ENCODE peak calls at places on chromosomes 5 and 9, in eight cellular contexts. One of them, this sample, is unnamed. For H3K4me1, the result is how much of the 10 kb centered on the place peaks cover.

GRCh38 chr9:125894566-125894965 is 147.4 kb downstream of the PBX3 start:
- DNase-seq in heart left ventricle: no peak
- DNase-seq in sigmoid colon: no peak
- DNase-seq in lower lobe of right lung: no peak
- DNase-seq in left ventricle myocardium inferior: no peak
- DNase-seq in pancreas: no peak
- DNase-seq in tibial nerve: no peak
- DNase-seq in breast epithelium: no peak
- DNase-seq in this sample: no peak

GRCh38 chr5:10564838-10565784 is 1.2 kb downstream of the ANKRD33B start:
- DNase-seq in heart left ventricle: peak
- DNase-seq in sigmoid colon: no peak
- DNase-seq in lower lobe of right lung: peak
- DNase-seq in left ventricle myocardium inferior: peak
- DNase-seq in pancreas: peak
- DNase-seq in tibial nerve: no peak
- DNase-seq in breast epithelium: no peak
- DNase-seq in this sample: no peak

GRCh38 chr9:131837836-131838235 is 98.0 kb upstream of the RAPGEF1 start:
- DNase-seq in heart left ventricle: no peak
- DNase-seq in sigmoid colon: no peak
- DNase-seq in lower lobe of right lung: no peak
- DNase-seq in left ventricle myocardium inferior: no peak
- DNase-seq in pancreas: no peak
- DNase-seq in tibial nerve: no peak
- DNase-seq in breast epithelium: no peak
- DNase-seq in this sample: no peak

GRCh38 chr5:167764650-167765289 is 526.7 kb upstream of the WWC1 start:
- DNase-seq in heart left ventricle: no peak
- DNase-seq in sigmoid colon: no peak
- DNase-seq in lower lobe of right lung: no peak
- DNase-seq in left ventricle myocardium inferior: no peak
- DNase-seq in pancreas: no peak
- DNase-seq in tibial nerve: no peak
- DNase-seq in breast epithelium: no peak
- DNase-seq in this sample: no peak

GRCh38 chr9:33044677-33045282 is 19.7 kb downstream of the DNAJA1 start:
- DNase-seq in heart left ventricle: peak
- DNase-seq in sigmoid colon: no peak
- DNase-seq in lower lobe of right lung: no peak
- DNase-seq in left ventricle myocardium inferior: no peak
- DNase-seq in pancreas: no peak
- DNase-seq in tibial nerve: no peak
- DNase-seq in breast epithelium: no peak
- DNase-seq in this sample: no peak

GRCh38 chr9:91066042-91066415 is 264.4 kb downstream of the SYK start:
- DNase-seq in heart left ventricle: no peak
- DNase-seq in sigmoid colon: no peak
- DNase-seq in lower lobe of right lung: no peak
- DNase-seq in left ventricle myocardium inferior: no peak
- DNase-seq in pancreas: no peak
- DNase-seq in tibial nerve: no peak
- DNase-seq in breast epithelium: no peak
- DNase-seq in this sample: no peak

GRCh38 chr5:150628936-150629485 is 11.4 kb upstream of the SYNPO start:
- DNase-seq in heart left ventricle: no peak
- DNase-seq in sigmoid colon: no peak
- DNase-seq in lower lobe of right lung: no peak
- DNase-seq in left ventricle myocardium inferior: no peak
- DNase-seq in pancreas: peak
- DNase-seq in tibial nerve: no peak
- DNase-seq in breast epithelium: no peak
- DNase-seq in this sample: no peak

GRCh38 chr5:91077623-91078022 is 305.5 kb downstream of the ARRDC3 start:
- DNase-seq in heart left ventricle: no peak
- DNase-seq in sigmoid colon: no peak
- DNase-seq in lower lobe of right lung: no peak
- DNase-seq in left ventricle myocardium inferior: no peak
- DNase-seq in pancreas: no peak
- DNase-seq in tibial nerve: no peak
- DNase-seq in breast epithelium: no peak
- DNase-seq in this sample: no peak

GRCh38 chr5:16713386-16713928 is 96.7 kb upstream of the RETREG1 start:
- DNase-seq in heart left ventricle: no peak
- DNase-seq in sigmoid colon: no peak
- DNase-seq in lower lobe of right lung: no peak
- DNase-seq in left ventricle myocardium inferior: no peak
- DNase-seq in pancreas: no peak
- DNase-seq in tibial nerve: peak
- DNase-seq in breast epithelium: no peak
- DNase-seq in this sample: no peak

GRCh38 chr5:29930316-29930715 is 1263.2 kb upstream of the CDH6 start:
- DNase-seq in heart left ventricle: no peak
- DNase-seq in sigmoid colon: no peak
- DNase-seq in lower lobe of right lung: no peak
- DNase-seq in left ventricle myocardium inferior: no peak
- DNase-seq in pancreas: no peak
- DNase-seq in tibial nerve: no peak
- DNase-seq in breast epithelium: no peak
- DNase-seq in this sample: no peak

GRCh38 chr5:108339220-108339619 is 42.7 kb downstream of the FBXL17 start:
- DNase-seq in heart left ventricle: no peak
- DNase-seq in sigmoid colon: no peak
- DNase-seq in lower lobe of right lung: no peak
- DNase-seq in left ventricle myocardium inferior: no peak
- DNase-seq in pancreas: no peak
- DNase-seq in tibial nerve: no peak
- DNase-seq in breast epithelium: no peak
- DNase-seq in this sample: no peak

GRCh38 chr9:113598451-113598850 is 134.9 kb downstream of the RGS3 start:
- DNase-seq in heart left ventricle: no peak
- DNase-seq in sigmoid colon: no peak
- DNase-seq in lower lobe of right lung: peak
- DNase-seq in left ventricle myocardium inferior: no peak
- DNase-seq in pancreas: no peak
- DNase-seq in tibial nerve: no peak
- DNase-seq in breast epithelium: no peak
- DNase-seq in this sample: no peak

GRCh38 chr5:36389245-36389644 is 87.5 kb upstream of the RANBP3L start:
- DNase-seq in heart left ventricle: peak
- DNase-seq in sigmoid colon: peak
- DNase-seq in lower lobe of right lung: no peak
- DNase-seq in left ventricle myocardium inferior: no peak
- DNase-seq in pancreas: no peak
- DNase-seq in tibial nerve: peak
- DNase-seq in breast epithelium: no peak
- DNase-seq in this sample: no peak

GRCh38 chr5:59062986-59063683 is 480.3 kb downstream of the RAB3C start:
- DNase-seq in heart left ventricle: no peak
- DNase-seq in sigmoid colon: no peak
- DNase-seq in lower lobe of right lung: no peak
- DNase-seq in left ventricle myocardium inferior: no peak
- DNase-seq in pancreas: no peak
- DNase-seq in tibial nerve: peak
- DNase-seq in breast epithelium: no peak
- DNase-seq in this sample: no peak

GRCh38 chr9:84466580-84467285 is 126.2 kb upstream of the SLC28A3 start:
- DNase-seq in heart left ventricle: no peak
- DNase-seq in sigmoid colon: no peak
- DNase-seq in lower lobe of right lung: no peak
- DNase-seq in left ventricle myocardium inferior: no peak
- DNase-seq in pancreas: no peak
- DNase-seq in tibial nerve: no peak
- DNase-seq in breast epithelium: no peak
- DNase-seq in this sample: no peak

GRCh38 chr9:130845901-130846381 is 10.9 kb downstream of the ABL1 start:
- DNase-seq in heart left ventricle: peak
- DNase-seq in sigmoid colon: peak
- DNase-seq in lower lobe of right lung: no peak
- DNase-seq in left ventricle myocardium inferior: no peak
- DNase-seq in pancreas: no peak
- DNase-seq in tibial nerve: no peak
- DNase-seq in breast epithelium: no peak
- DNase-seq in this sample: no peak

GRCh38 chr5:66122379-66123034 is 21.6 kb upstream of the SREK1 start:
- DNase-seq in heart left ventricle: no peak
- DNase-seq in sigmoid colon: no peak
- DNase-seq in lower lobe of right lung: no peak
- DNase-seq in left ventricle myocardium inferior: no peak
- DNase-seq in pancreas: no peak
- DNase-seq in tibial nerve: no peak
- DNase-seq in breast epithelium: no peak
- DNase-seq in this sample: no peak

GRCh38 chr5:71960196-71960595 is 147.1 kb upstream of the MAP1B start:
- DNase-seq in heart left ventricle: no peak
- DNase-seq in sigmoid colon: no peak
- DNase-seq in lower lobe of right lung: no peak
- DNase-seq in left ventricle myocardium inferior: no peak
- DNase-seq in pancreas: no peak
- DNase-seq in tibial nerve: no peak
- DNase-seq in breast epithelium: no peak
- DNase-seq in this sample: no peak

GRCh38 chr5:127705120-127705892 is 2.1 kb downstream of the CCDC192 start:
- DNase-seq in heart left ventricle: no peak
- DNase-seq in sigmoid colon: no peak
- DNase-seq in lower lobe of right lung: no peak
- DNase-seq in left ventricle myocardium inferior: no peak
- DNase-seq in pancreas: no peak
- DNase-seq in tibial nerve: peak
- DNase-seq in breast epithelium: no peak
- DNase-seq in this sample: no peak

GRCh38 chr5:129021744-129022143 is 56.5 kb downstream of the SLC27A6 start:
- DNase-seq in heart left ventricle: no peak
- DNase-seq in sigmoid colon: no peak
- DNase-seq in lower lobe of right lung: no peak
- DNase-seq in left ventricle myocardium inferior: no peak
- DNase-seq in pancreas: no peak
- DNase-seq in tibial nerve: no peak
- DNase-seq in breast epithelium: no peak
- DNase-seq in this sample: no peak
- H3K4me1 ChIP-seq in heart left ventricle: under half
- H3K4me1 ChIP-seq in sigmoid colon: under half
- H3K4me1 ChIP-seq in lower lobe of right lung: under half
- H3K4me1 ChIP-seq in left ventricle myocardium inferior: under half
- H3K4me1 ChIP-seq in pancreas: under half
- H3K4me1 ChIP-seq in tibial nerve: under half
- H3K4me1 ChIP-seq in breast epithelium: under half
- H3K4me1 ChIP-seq in this sample: under half

DNA sequence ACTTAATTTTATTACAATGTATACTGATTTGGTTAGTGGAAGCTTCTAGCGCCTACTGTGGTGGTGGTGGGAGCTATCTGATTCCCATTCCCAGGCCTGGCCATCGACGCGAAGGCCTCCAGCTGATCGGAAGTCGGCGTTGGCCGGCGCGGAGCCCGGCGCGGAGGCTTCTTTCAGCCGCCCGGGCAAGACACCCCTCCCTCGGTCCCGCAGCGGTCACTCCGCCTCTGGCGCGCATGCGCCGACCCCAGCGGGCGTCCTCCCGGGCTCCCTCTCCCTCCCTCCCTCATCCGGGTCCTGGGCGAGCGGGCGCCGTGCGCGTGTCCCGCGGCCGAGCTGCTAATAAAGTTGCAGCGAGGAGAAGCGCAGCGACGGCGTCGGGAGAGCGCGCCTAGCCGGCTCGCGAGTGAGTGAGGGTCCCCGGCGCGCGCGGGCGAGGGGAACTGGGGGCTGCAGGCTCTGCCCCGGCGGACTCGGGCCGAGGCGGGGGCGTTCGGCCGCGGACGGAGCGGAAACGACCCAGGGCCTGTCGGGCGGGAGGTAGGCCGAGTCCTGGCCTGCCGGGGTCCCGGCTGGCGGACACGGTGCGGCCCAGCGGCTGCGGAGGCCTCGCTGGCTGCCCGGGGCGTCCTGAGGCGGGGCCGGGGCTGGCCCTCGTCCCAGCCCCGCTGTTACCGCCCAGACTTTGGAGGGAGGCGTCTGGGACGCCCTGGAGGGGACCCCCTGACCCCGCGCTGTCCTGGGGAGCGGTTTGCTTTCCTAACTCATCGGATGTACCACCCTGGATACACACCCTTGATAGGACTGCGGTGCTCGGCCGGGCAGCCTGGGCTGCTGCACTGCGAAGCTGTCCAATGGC is at the start of gene SMAD5:
- DNase-seq in heart left ventricle: peak
- DNase-seq in sigmoid colon: peak
- DNase-seq in lower lobe of right lung: peak
- DNase-seq in left ventricle myocardium inferior: peak
- DNase-seq in pancreas: peak
- DNase-seq in tibial nerve: peak
- DNase-seq in breast epithelium: peak
- DNase-seq in this sample: no peak
- TF ChIP-seq CTCF in heart left ventricle: no peak
- TF ChIP-seq CTCF in sigmoid colon: no peak
- TF ChIP-seq CTCF in lower lobe of right lung: no peak
- TF ChIP-seq CTCF in left ventricle myocardium inferior: no peak
- TF ChIP-seq CTCF in pancreas: no peak
- TF ChIP-seq CTCF in tibial nerve: no peak
- TF ChIP-seq CTCF in breast epithelium: no peak
- TF ChIP-seq CTCF in this sample: no peak

GRCh38 chr5:80300125-80300524 is 19.7 kb upstream of the SPZ1 start:
- DNase-seq in heart left ventricle: no peak
- DNase-seq in sigmoid colon: no peak
- DNase-seq in lower lobe of right lung: no peak
- DNase-seq in left ventricle myocardium inferior: no peak
- DNase-seq in pancreas: no peak
- DNase-seq in tibial nerve: no peak
- DNase-seq in breast epithelium: no peak
- DNase-seq in this sample: no peak
- H3K4me1 ChIP-seq in heart left ventricle: under half
- H3K4me1 ChIP-seq in sigmoid colon: under half
- H3K4me1 ChIP-seq in lower lobe of right lung: under half
- H3K4me1 ChIP-seq in left ventricle myocardium inferior: under half
- H3K4me1 ChIP-seq in pancreas: under half
- H3K4me1 ChIP-seq in tibial nerve: under half
- H3K4me1 ChIP-seq in breast epithelium: under half
- H3K4me1 ChIP-seq in this sample: under half

DNA sequence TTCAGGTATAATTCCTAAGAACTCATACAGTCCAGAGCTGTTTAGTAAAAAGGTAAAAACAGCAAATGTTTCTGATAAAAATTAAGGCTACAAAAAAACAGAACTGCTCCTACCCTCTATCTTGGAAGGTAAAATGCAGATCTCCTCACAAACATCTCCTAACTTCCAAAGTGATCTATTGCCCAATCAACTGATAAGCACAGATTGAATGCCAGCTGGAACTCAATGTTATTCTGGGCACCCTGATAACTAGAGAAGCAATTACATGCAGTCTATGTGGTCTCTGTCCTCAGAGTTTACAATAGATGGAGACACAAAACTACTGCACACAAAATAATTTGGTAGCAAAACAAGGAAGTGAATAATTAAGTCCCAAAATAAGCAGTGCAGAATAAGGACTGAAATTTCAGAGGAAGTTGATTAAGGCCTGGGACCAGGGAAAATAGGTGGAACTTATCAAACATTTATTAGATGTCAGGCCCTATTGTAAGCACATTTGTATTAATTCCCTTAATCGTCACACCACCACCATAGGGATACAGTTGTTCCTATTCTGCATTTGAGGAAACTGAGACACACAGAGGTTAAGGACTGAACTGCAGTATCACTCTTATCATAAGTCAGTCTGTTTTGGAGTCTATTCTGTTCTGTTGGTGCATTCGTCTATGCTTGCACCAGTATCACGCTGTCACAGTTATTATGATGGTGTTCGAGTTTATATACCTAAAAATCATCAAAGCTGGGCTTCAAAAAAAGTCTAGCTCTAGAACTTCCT is 102.2 kb upstream of the TARS1 start:
- DNase-seq in heart left ventricle: no peak
- DNase-seq in sigmoid colon: no peak
- DNase-seq in lower lobe of right lung: no peak
- DNase-seq in left ventricle myocardium inferior: no peak
- DNase-seq in pancreas: no peak
- DNase-seq in tibial nerve: no peak
- DNase-seq in breast epithelium: no peak
- DNase-seq in this sample: no peak
- TF ChIP-seq CTCF in heart left ventricle: no peak
- TF ChIP-seq CTCF in sigmoid colon: no peak
- TF ChIP-seq CTCF in lower lobe of right lung: no peak
- TF ChIP-seq CTCF in left ventricle myocardium inferior: no peak
- TF ChIP-seq CTCF in pancreas: no peak
- TF ChIP-seq CTCF in tibial nerve: no peak
- TF ChIP-seq CTCF in breast epithelium: no peak
- TF ChIP-seq CTCF in this sample: no peak

This sample was measured in DND-41.